ENCODE peak calls at places on chromosome 10, in five cellular contexts. E is Panc1, X is astrocyte of the cerebellum, Q is transverse colon, K is IMR-90. N is an unnamed sample.

GRCh38 chr10:73768881-73769280 is 13.0 kb upstream of the CHCHD1 start:
- DNase-seq in E (no peak), X (no peak), Q (peak; percentile 36), K (no peak), N (no peak)

GRCh38 chr10:129389194-129389593 is 77.8 kb upstream of the MGMT start:
- DNase-seq in E (no peak), X (no peak), Q (no peak), K (no peak), N (no peak)

GRCh38 chr10:15462253-15462885 is 91.3 kb upstream of the FAM171A1 start:
- DNase-seq in E (no peak), X (no peak), Q (no peak), K (no peak), N (no peak)

GRCh38 chr10:88994034-88994433 is 3.4 kb downstream of the FAS start:
- DNase-seq in E (no peak), X (no peak), Q (no peak), K (peak; percentile 29), N (no peak)

GRCh38 chr10:72466018-72466417 is 111.3 kb upstream of the DNAJB12 start:
- DNase-seq in E (no peak), X (no peak), Q (no peak), K (peak; percentile 62), N (no peak)

GRCh38 chr10:96222441-96222840 is 48.9 kb downstream of the BLNK start:
- DNase-seq in E (no peak), X (no peak), Q (no peak), K (no peak), N (no peak)

GRCh38 chr10:119541459-119542356 is 811 bp downstream of the RGS10 start:
- DNase-seq in E (no peak), X (no peak), Q (peak; percentile 28), K (no peak), N (no peak)

GRCh38 chr10:43671659-43672555 is 23.2 kb upstream of the ZNF32 start:
- DNase-seq in E (peak; percentile 64), X (peak; percentile 44), Q (peak; percentile 30), K (peak; percentile 75), N (no peak)

GRCh38 chr10:43196981-43197833 is 59.0 kb downstream of the CSGALNACT2 start:
- DNase-seq in E (no peak), X (no peak), Q (no peak), K (no peak), N (no peak)

GRCh38 chr10:70596110-70596798 is 6.3 kb downstream of the PRF1 start:
- DNase-seq in E (no peak), X (no peak), Q (no peak), K (no peak), N (peak; percentile 75)

GRCh38 chr10:116785867-116786266 is 43.5 kb upstream of the HSPA12A start:
- DNase-seq in E (no peak), X (no peak), Q (no peak), K (no peak), N (no peak)

GRCh38 chr10:22719406-22720042 is 5.1 kb upstream of the PIP4K2A start:
- DNase-seq in E (no peak), X (no peak), Q (no peak), K (no peak), N (no peak)

GRCh38 chr10:22666287-22667092 is 47.9 kb downstream of the PIP4K2A start:
- DNase-seq in E (no peak), X (no peak), Q (peak; percentile 36), K (peak; percentile 62), N (no peak)

GRCh38 chr10:99540339-99540672 is 7.6 kb downstream of the NKX2-3 start:
- DNase-seq in E (no peak), X (no peak), Q (no peak), K (no peak), N (no peak)

GRCh38 chr10:107576746-107577145 is 412.2 kb upstream of the SORCS1 start:
- DNase-seq in E (no peak), X (no peak), Q (no peak), K (no peak), N (no peak)

GRCh38 chr10:29482591-29483421 is 152.0 kb downstream of the SVIL start:
- DNase-seq in E (no peak), X (peak; percentile 54), Q (no peak), K (peak; percentile 76), N (peak; percentile 40)

GRCh38 chr10:103839867-103840746 is 15.3 kb downstream of the SH3PXD2A start:
- DNase-seq in E (no peak), X (no peak), Q (peak; percentile 57), K (no peak), N (no peak)

GRCh38 chr10:101770331-101771215 is 5.3 kb downstream of the FGF8 start:
- DNase-seq in E (no peak), X (no peak), Q (no peak), K (no peak), N (no peak)

GRCh38 chr10:35079763-35080162 is 10.4 kb downstream of the CUL2 start:
- DNase-seq in E (no peak), X (no peak), Q (no peak), K (peak; percentile 89), N (no peak)

GRCh38 chr10:5442056-5442989 is 30.0 kb downstream of the NET1 start:
- DNase-seq in E (no peak), X (peak; percentile 49), Q (no peak), K (peak; percentile 55), N (no peak)

GRCh38 chr10:2964632-2965296 is 102.6 kb upstream of the PFKP start:
- DNase-seq in E (no peak), X (no peak), Q (no peak), K (no peak), N (no peak)

GRCh38 chr10:89478085-89478738 is 57.2 kb downstream of the SLC16A12 start:
- DNase-seq in E (no peak), X (peak; percentile 43), Q (no peak), K (no peak), N (no peak)

GRCh38 chr10:124648738-124649137 is 95.4 kb downstream of the FAM53B start:
- DNase-seq in E (no peak), X (peak; percentile 56), Q (peak; percentile 64), K (peak; percentile 95), N (no peak)

GRCh38 chr10:116364808-116365207 is 40.6 kb downstream of the CCDC172 start:
- DNase-seq in E (no peak), X (no peak), Q (no peak), K (no peak), N (no peak)

GRCh38 chr10:58436071-58436470 is 50.9 kb downstream of the TFAM start:
- DNase-seq in E (no peak), X (no peak), Q (no peak), K (no peak), N (no peak)

GRCh38 chr10:108913300-108913699 is 1010.0 kb downstream of the XPNPEP1 start:
- DNase-seq in E (no peak), X (no peak), Q (no peak), K (no peak), N (no peak)

GRCh38 chr10:79248341-79248931 is 98.8 kb upstream of the PPIF start:
- DNase-seq in E (no peak), X (peak; percentile 95), Q (peak; percentile 79), K (no peak), N (no peak)

GRCh38 chr10:96719205-96719604 is 1.1 kb downstream of the PIK3AP1 start:
- DNase-seq in E (no peak), X (no peak), Q (no peak), K (no peak), N (no peak)

GRCh38 chr10:116684781-116685180 is 57.6 kb downstream of the HSPA12A start:
- DNase-seq in E (no peak), X (no peak), Q (no peak), K (no peak), N (no peak)

GRCh38 chr10:27448926-27449325 is 55.2 kb upstream of the RAB18 start:
- DNase-seq in E (no peak), X (no peak), Q (no peak), K (peak; percentile 68), N (no peak)

GRCh38 chr10:18577823-18578685 is 73.3 kb downstream of the NSUN6 start:
- DNase-seq in E (no peak), X (no peak), Q (no peak), K (no peak), N (no peak)

GRCh38 chr10:113214331-113214730 is 264.3 kb downstream of the TCF7L2 start:
- DNase-seq in E (no peak), X (no peak), Q (no peak), K (no peak), N (no peak)

GRCh38 chr10:97640868-97641811 is 669 bp downstream of the PI4K2A start:
- DNase-seq in E (no peak), X (no peak), Q (peak; percentile 31), K (peak; percentile 77), N (no peak)

GRCh38 chr10:4046722-4047354 is 261.8 kb upstream of the KLF6 start:
- DNase-seq in E (no peak), X (no peak), Q (no peak), K (no peak), N (no peak)

GRCh38 chr10:4048245-4048864 is 263.3 kb upstream of the KLF6 start:
- DNase-seq in E (no peak), X (no peak), Q (no peak), K (no peak), N (no peak)

GRCh38 chr10:4046030-4046429 is 261.0 kb upstream of the KLF6 start:
- DNase-seq in E (no peak), X (no peak), Q (no peak), K (no peak), N (no peak)

GRCh38 chr10:4041531-4042096 is 256.6 kb upstream of the KLF6 start:
- DNase-seq in E (no peak), X (no peak), Q (no peak), K (no peak), N (no peak)

DNA sequence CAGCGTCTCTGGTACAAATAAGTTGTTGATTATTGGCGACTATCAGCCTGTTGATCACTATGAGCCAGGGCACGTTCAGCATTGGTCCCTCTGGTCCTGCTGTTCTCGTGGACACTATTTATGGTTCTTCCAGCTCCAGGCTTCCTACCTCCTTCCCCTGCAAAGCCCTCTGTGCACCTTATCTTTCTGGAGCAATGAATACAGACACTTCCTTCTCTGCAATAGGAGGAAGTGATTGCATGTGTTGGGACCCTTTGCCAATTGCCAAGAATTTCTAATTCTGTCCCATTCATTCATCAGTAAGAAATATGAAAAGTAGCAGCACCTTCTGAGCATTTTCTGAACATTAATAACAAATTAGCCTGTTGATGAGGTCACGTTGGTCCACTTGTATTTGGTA is 258.9 kb upstream of the KLF6 start:
- DNase-seq in E (no peak), X (no peak), Q (no peak), K (no peak), N (no peak)
- TF ChIP-seq CTCF in E (no peak), X (no peak), Q (no peak), K (no peak), N (no peak)

GRCh38 chr10:37434091-37434490 is 308.7 kb downstream of the ANKRD30A start:
- DNase-seq in E (no peak), X (no peak), Q (no peak), K (no peak), N (no peak)
- TF ChIP-seq CTCF in E (peak; percentile 16), X (no peak), Q (no peak), K (no peak), N (no peak)

GRCh38 chr10:11192304-11193018 is 174.8 kb downstream of the CELF2 start:
- DNase-seq in E (no peak), X (no peak), Q (peak; percentile 27), K (no peak), N (no peak)
- TF ChIP-seq CTCF in E (no peak), X (no peak), Q (no peak), K (no peak), N (no peak)

DNA sequence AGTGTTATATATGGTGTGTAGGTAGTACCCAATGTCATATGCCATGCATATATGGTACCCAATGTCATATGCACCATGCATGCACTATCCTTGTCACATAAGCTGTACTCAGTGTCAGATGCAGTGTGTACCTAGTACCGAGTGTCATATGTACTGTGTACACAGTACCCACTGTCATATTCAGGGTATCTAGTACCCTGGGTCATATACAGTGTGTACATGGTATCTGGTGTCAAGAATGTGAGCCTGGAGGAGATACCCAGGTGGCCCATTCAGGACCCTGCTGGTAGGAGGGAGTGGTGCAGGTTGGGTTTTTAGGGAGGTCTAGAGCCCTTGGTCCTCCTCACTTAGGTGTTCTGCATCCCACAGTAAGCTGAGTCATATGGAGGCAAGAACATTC is 1.8 kb downstream of the ZMYND11 start:
- DNase-seq in E (no peak), X (no peak), Q (no peak), K (peak; percentile 7), N (no peak)
- TF ChIP-seq CTCF in E (peak; percentile 53), X (peak; percentile 55), Q (peak; percentile 26), K (peak; percentile 37), N (peak; percentile 42)